ENCODE peak calls at places on chromosome 4, in seven cellular contexts. Y is astrocyte of the spinal cord; A is IMR-90; Z is mucosa of gallbladder; P is stimulated activated naive B cell treated with anti-CD40 and anti-IgM and Interleukin-4, amounts not matched to agents 10 μg/mL and 1 μg/mL and 100 μg/mL, for 72 hours; U is stimulated activated CD8-positive, alpha-beta memory T cell treated with anti-CD3 and anti-CD28 coated beads, Interleukin-12 subunit alpha, Interleukin-12 subunit beta, amount 100 ng/mL, for 4 hours; X is NCI-H1694 treated with DMSO at 0.1 percent for 48 hours. K is an unnamed sample.

GRCh38 chr4:95549246-95550138 is 719 bp upstream of the UNC5C start:
- DNase-seq in X (no peak), P (peak; percentile 33), Z (peak; percentile 25), U (no peak), Y (peak; percentile 63), A (peak; percentile 19), K (peak; percentile 31)

GRCh38 chr4:171626554-171626953 is 186.7 kb upstream of the GALNTL6 start:
- DNase-seq in P (no peak), X (no peak), Y (no peak), A (no peak), U (no peak), Z (no peak), K (no peak)

GRCh38 chr4:112546476-112546875 is 30.5 kb upstream of the NEUROG2 start:
- DNase-seq in Y (no peak), U (no peak), Z (no peak), A (no peak), P (no peak), X (no peak), K (no peak)

GRCh38 chr4:177699365-177700213 is 257.4 kb upstream of the AGA start:
- DNase-seq in P (no peak), Z (no peak), Y (peak; percentile 39), U (no peak), X (no peak), A (peak; percentile 73), K (no peak)

GRCh38 chr4:37648084-37648817 is 37.9 kb downstream of the RELL1 start:
- DNase-seq in Z (peak; percentile 88), Y (peak; percentile 90), X (no peak), U (no peak), A (peak; percentile 96), P (no peak), K (peak; percentile 88)

GRCh38 chr4:154119317-154119716 is 330.4 kb upstream of the SFRP2 start:
- DNase-seq in X (no peak), U (no peak), A (no peak), Y (no peak), Z (no peak), P (no peak), K (no peak)

GRCh38 chr4:108683479-108683878 is 33.1 kb downstream of the OSTC start:
- DNase-seq in Y (peak; percentile 52), Z (no peak), X (no peak), A (peak; percentile 41), P (no peak), U (no peak), K (no peak)

GRCh38 chr4:64271601-64272081 is 137.6 kb downstream of the TECRL start:
- DNase-seq in U (no peak), P (no peak), X (no peak), Y (no peak), Z (no peak), A (no peak), K (no peak)

GRCh38 chr4:117491531-117491930 is 406.2 kb upstream of the TRAM1L1 start:
- DNase-seq in U (no peak), Z (no peak), A (no peak), Y (no peak), X (peak; percentile 65), P (no peak), K (no peak)

GRCh38 chr4:3766791-3767561 is 791 bp downstream of the ADRA2C start:
- DNase-seq in P (no peak), Y (peak; percentile 3), X (no peak), U (no peak), Z (no peak), A (no peak), K (no peak)

GRCh38 chr4:38318737-38319455 is 345.1 kb upstream of the KLF3 start:
- DNase-seq in U (peak; percentile 49), A (peak; percentile 95), X (no peak), P (peak; percentile 82), Z (peak; percentile 89), Y (peak; percentile 98), K (peak; percentile 91)

GRCh38 chr4:1246111-1246881 is 2.6 kb downstream of the CTBP1 start:
- DNase-seq in P (no peak), U (no peak), A (no peak), X (no peak), Y (no peak), Z (no peak), K (peak; percentile 83)

GRCh38 chr4:133493776-133494175 is 344.7 kb downstream of the PCDH10 start:
- DNase-seq in A (no peak), Z (no peak), U (no peak), P (no peak), Y (no peak), X (no peak), K (no peak)

K was measured in body of pancreas.